ENCODE peak calls at places on chromosomes 13 and 19, in four cellular contexts. U is tibial artery, I is psoas muscle, C is epithelial cell of prostate. W is an unnamed sample.
A peak's percentile ranks its signal among the peaks of the same experiment; 100 is the strongest.

GRCh38 chr13:109644956-109645355 is 141.4 kb downstream of the IRS2 start:
- DNase-seq in U (no peak), C (no peak), I (no peak), W (no peak)

GRCh38 chr13:76741624-76742023 is 144.6 kb downstream of the KCTD12 start:
- DNase-seq in C (no peak), U (no peak), I (no peak), W (no peak)

GRCh38 chr19:52248256-52248655 is 21.1 kb upstream of the ZNF766 start:
- DNase-seq in I (peak; percentile 43), U (no peak), C (no peak), W (no peak)

GRCh38 chr13:67096418-67096817 is 133.7 kb downstream of the PCDH9 start:
- DNase-seq in U (no peak), I (no peak), C (no peak), W (no peak)

GRCh38 chr19:39409207-39409885 is 2.7 kb downstream of the ZFP36 start:
- DNase-seq in U (peak; percentile 97), C (peak; percentile 88), I (peak; percentile 95), W (no peak)

GRCh38 chr13:112828082-112828699 is 138.4 kb downstream of the ATP11A start:
- DNase-seq in C (no peak), I (no peak), U (no peak), W (no peak)

GRCh38 chr13:75544681-75545333 is 4.8 kb upstream of the UCHL3 start:
- DNase-seq in C (peak; percentile 59), I (no peak), U (no peak), W (peak; percentile 95)

GRCh38 chr13:71865858-71866172 is 1.2 kb downstream of the DACH1 start:
- DNase-seq in C (no peak), I (no peak), U (no peak), W (no peak)

GRCh38 chr13:24230428-24231072 is 70.0 kb downstream of the SPATA13 start:
- DNase-seq in C (no peak), I (no peak), U (no peak), W (no peak)

GRCh38 chr13:80889829-80890228 is 548.9 kb upstream of the SPRY2 start:
- DNase-seq in C (no peak), U (no peak), I (no peak), W (no peak)

GRCh38 chr19:19105365-19106060 is 32.8 kb downstream of the TMEM161A start:
- DNase-seq in U (no peak), C (no peak), I (peak; percentile 65), W (no peak)

GRCh38 chr19:18046066-18046718 is 38.2 kb downstream of the ARRDC2 start:
- DNase-seq in I (peak; percentile 51), U (no peak), C (no peak), W (no peak)

GRCh38 chr19:42764836-42765235 is 642 bp downstream of the PSG8 start:
- DNase-seq in C (no peak), U (no peak), I (no peak), W (no peak)

GRCh38 chr13:96025283-96025682 is 27.9 kb downstream of the UGGT2 start:
- DNase-seq in U (no peak), C (no peak), I (no peak), W (no peak)

GRCh38 chr13:19860884-19861655 is 2.4 kb downstream of the ZMYM5 start:
- DNase-seq in U (no peak), I (no peak), C (peak; percentile 45), W (no peak)

GRCh38 chr19:3176715-3177501 is 1.7 kb upstream of the S1PR4 start:
- DNase-seq in I (no peak), C (peak; percentile 88), U (no peak), W (no peak)

GRCh38 chr13:43785166-43785680 is 1.5 kb downstream of the ENOX1 start:
- DNase-seq in I (no peak), C (no peak), U (no peak), W (no peak)

GRCh38 chr13:25607096-25607495 is 235.3 kb downstream of the ATP8A2 start:
- DNase-seq in C (no peak), I (no peak), U (no peak), W (no peak)

GRCh38 chr19:7349961-7350711 is 1.4 kb downstream of the ARHGEF18 start:
- DNase-seq in I (no peak), C (no peak), U (peak; percentile 43), W (no peak)

GRCh38 chr19:45010306-45010705 is 9.0 kb downstream of the RELB start:
- DNase-seq in U (no peak), C (no peak), I (no peak), W (no peak)

GRCh38 chr19:49362926-49363264 is 679 bp upstream of the TEAD2 start:
- DNase-seq in C (no peak), U (peak; percentile 86), I (peak; percentile 52), W (no peak)

GRCh38 chr19:34348899-34349487 is 16.0 kb upstream of the GPI start:
- DNase-seq in I (no peak), C (no peak), U (no peak), W (no peak)
- H3K27ac ChIP-seq in I (no peak overlapping the region), C (no peak overlapping the region), U (no peak overlapping the region), W (no peak overlapping the region)

GRCh38 chr19:11813801-11814706 is at the start of gene ZNF440:
- DNase-seq in C (peak; percentile 81), I (peak; percentile 96), U (peak; percentile 98), W (peak; percentile 78)
- H3K27ac ChIP-seq in C (peak within 1 kb of the TSS; percentile 85), I (peak within 1 kb of the TSS; percentile 91), U (peak within 1 kb of the TSS; percentile 91), W (peak within 1 kb of the TSS; percentile 68)

GRCh38 chr19:32350492-32350891 is 5.1 kb downstream of the ZNF507 start:
- DNase-seq in C (peak; percentile 16), I (no peak), U (no peak), W (no peak)

GRCh38 chr19:32351807-32352630 is 6.6 kb downstream of the ZNF507 start:
- DNase-seq in U (no peak), I (no peak), C (no peak), W (no peak)

GRCh38 chr19:32346901-32347300 is 1.5 kb downstream of the ZNF507 start:
- DNase-seq in U (no peak), I (no peak), C (no peak), W (no peak)

GRCh38 chr19:32345261-32346207 is at the start of gene ZNF507:
- DNase-seq in C (no peak), I (peak; percentile 87), U (peak; percentile 85), W (no peak)

DNA sequence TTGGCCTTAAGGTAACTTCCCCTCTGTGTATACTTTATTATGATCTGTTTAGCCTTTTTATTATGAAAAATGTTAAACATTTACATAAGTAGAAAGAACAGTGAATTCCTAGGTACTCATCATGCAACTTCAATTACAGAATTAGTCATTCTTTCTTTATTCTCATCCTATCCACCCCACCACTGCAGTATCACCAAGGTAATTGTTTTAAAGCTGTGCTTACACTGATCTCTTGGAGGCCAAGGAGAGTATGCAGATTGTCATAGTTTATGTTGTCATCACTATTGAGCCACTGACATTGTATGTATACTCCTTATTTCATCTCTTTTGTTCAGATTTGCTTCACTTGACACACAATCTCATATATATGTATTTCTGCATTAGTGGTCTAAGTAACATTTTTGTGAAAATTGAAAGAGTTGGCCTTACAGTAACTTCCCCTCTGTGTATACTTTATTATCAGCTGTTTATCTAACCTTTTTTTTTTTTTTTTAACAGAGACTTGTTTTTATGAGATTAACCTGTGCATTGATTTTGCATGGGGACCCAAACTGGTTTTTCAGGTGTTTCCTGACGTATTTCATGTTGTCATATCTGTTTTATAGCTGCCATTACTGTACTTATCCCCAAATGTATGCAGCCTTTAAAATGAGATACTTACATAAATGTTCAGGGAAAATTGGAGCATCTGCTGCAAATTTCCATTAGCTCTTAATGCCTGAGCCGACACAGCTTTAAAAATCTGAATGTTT is 4.5 kb downstream of the ZNF507 start:
- DNase-seq in C (no peak), U (no peak), I (no peak), W (no peak)
- H3K27ac ChIP-seq in C (no peak overlapping the region), U (peak overlapping the region; percentile 76), I (peak overlapping the region; percentile 76), W (no peak overlapping the region)

GRCh38 chr13:102400619-102401125 is 1.2 kb downstream of the FGF14 start:
- DNase-seq in C (no peak), I (peak; percentile 29), U (peak; percentile 66), W (no peak)

GRCh38 chr13:102401305-102401704 is 543 bp downstream of the FGF14 start:
- DNase-seq in I (no peak), C (no peak), U (no peak), W (no peak)

GRCh38 chr13:102402292-102402691 is 444 bp upstream of the FGF14 start:
- DNase-seq in C (no peak), U (no peak), I (peak; percentile 25), W (no peak)

GRCh38 chr13:102399791-102400618 is 1.8 kb downstream of the FGF14 start:
- DNase-seq in I (peak; percentile 22), U (no peak), C (no peak), W (no peak)

GRCh38 chr13:102401755-102402154 is at the start of gene FGF14:
- DNase-seq in I (no peak), C (no peak), U (no peak), W (no peak)
- H3K27ac ChIP-seq in I (no peak within 1 kb of the TSS), C (no peak within 1 kb of the TSS), U (no peak within 1 kb of the TSS), W (no peak within 1 kb of the TSS)

DNA sequence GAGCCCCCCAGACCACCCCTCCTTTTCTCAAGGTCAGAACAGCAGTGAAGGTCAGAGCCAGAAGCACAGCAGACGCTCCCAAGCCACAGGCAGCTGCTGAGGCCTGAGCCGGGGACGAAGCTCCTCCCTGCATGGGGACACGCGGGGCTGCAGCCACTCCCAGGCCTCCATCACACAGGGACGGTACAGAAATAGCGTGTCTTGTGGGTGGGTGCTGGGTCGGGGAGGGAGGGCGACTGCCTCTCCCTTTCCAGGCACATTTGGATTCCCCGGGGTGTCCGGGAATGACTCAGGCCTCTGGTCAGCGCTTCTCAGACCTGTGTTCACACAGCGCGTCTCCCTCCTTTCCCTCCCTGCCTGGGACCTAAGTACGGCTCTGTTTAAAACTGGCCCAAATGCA is 33.2 kb downstream of the RASA3 start:
- DNase-seq in I (peak; percentile 89), C (no peak), U (peak; percentile 95), W (peak; percentile 70)
- H3K27ac ChIP-seq in I (peak overlapping the region; percentile 39), C (no peak overlapping the region), U (peak overlapping the region; percentile 61), W (peak overlapping the region; percentile 39)

GRCh38 chr13:40211586-40211968 is 454.9 kb downstream of the FOXO1 start:
- DNase-seq in I (no peak), U (no peak), C (no peak), W (no peak)

GRCh38 chr13:40215311-40215710 is 451.1 kb downstream of the FOXO1 start:
- DNase-seq in I (no peak), U (no peak), C (no peak), W (no peak)

GRCh38 chr13:40220299-40220935 is 446.0 kb downstream of the FOXO1 start:
- DNase-seq in C (no peak), U (no peak), I (no peak), W (no peak)

GRCh38 chr13:40217675-40218074 is 448.8 kb downstream of the FOXO1 start:
- DNase-seq in C (no peak), I (no peak), U (no peak), W (no peak)

GRCh38 chr13:40215747-40216146 is 450.7 kb downstream of the FOXO1 start:
- DNase-seq in C (no peak), U (no peak), I (no peak), W (no peak)
- H3K27ac ChIP-seq in C (no peak overlapping the region), U (no peak overlapping the region), I (no peak overlapping the region), W (no peak overlapping the region)

W was measured in AG04450.